ENCODE peak calls at places on chromosomes 6 and 20, in ten cellular contexts. S is CD4-positive, alpha-beta T cell; U is transverse colon; B is HTR-8/SVneo; E is T-helper 2 cell; R is EH; A is T-helper 1 cell; G is nephron progenitor cell; L is GM13977; W is prostate gland. T is an unnamed sample.

GRCh38 chr6:33589723-33590530 is 9.9 kb upstream of the BAK1 start:
- DNase-seq in S (peak), U (peak), B (peak), E (peak), R (peak), A (no peak), G (peak), L (peak), W (peak), T (no peak)

GRCh38 chr6:107656381-107656780 is 166.5 kb downstream of the SOBP start:
- DNase-seq in S (no peak), U (no peak), B (no peak), E (peak), R (peak), A (no peak), G (no peak), L (no peak), W (no peak), T (no peak)

GRCh38 chr6:4935486-4935885 is 68.4 kb downstream of the RPP40 start:
- DNase-seq in S (no peak), U (no peak), B (no peak), E (peak), R (no peak), A (peak), G (no peak), L (no peak), W (no peak), T (no peak)

GRCh38 chr6:30855429-30856069 is 28.8 kb upstream of the DDR1 start:
- DNase-seq in S (no peak), U (peak), B (no peak), E (no peak), R (no peak), A (no peak), G (no peak), L (no peak), W (no peak), T (no peak)

GRCh38 chr20:34952676-34953075 is 2.9 kb downstream of the GSS start:
- DNase-seq in S (no peak), U (no peak), B (no peak), E (no peak), R (peak), A (no peak), G (no peak), L (no peak), W (no peak), T (no peak)

GRCh38 chr6:158232445-158233213 is 64.5 kb downstream of the GTF2H5 start:
- DNase-seq in S (peak), U (peak), B (peak), E (peak), R (peak), A (peak), G (peak), L (peak), W (peak), T (no peak)

GRCh38 chr6:45567879-45568278 is 190.1 kb upstream of the SUPT3H start:
- DNase-seq in S (no peak), U (no peak), B (no peak), E (no peak), R (no peak), A (no peak), G (no peak), L (no peak), W (no peak), T (no peak)

GRCh38 chr20:7010584-7010983 is 243.1 kb downstream of the BMP2 start:
- DNase-seq in S (no peak), U (no peak), B (no peak), E (no peak), R (no peak), A (no peak), G (no peak), L (no peak), W (no peak), T (no peak)

GRCh38 chr6:135088818-135089809 is 34.5 kb upstream of the HBS1L start:
- DNase-seq in S (no peak), U (no peak), B (peak), E (peak), R (peak), A (peak), G (no peak), L (peak), W (no peak), T (no peak)

T was measured in activated CD8-positive, alpha-beta memory T cell treated with anti-CD3 and anti-CD28 coated beads for 4 hours.